ENCODE peak calls at places on chromosomes 4 and X, in five cellular contexts. One of them, this sample, is unnamed.

GRCh38 chrX:31392541-31392940 is 320.7 kb upstream of the FTHL17 start:
- DNase-seq in cardiac fibroblast: no peak
- DNase-seq in CD4-positive, alpha-beta T cell: no peak
- DNase-seq in testis: no peak
- DNase-seq in AG04449: no peak
- DNase-seq in this sample: no peak

GRCh38 chr4:123807187-123807586 is 410.6 kb downstream of the SPRY1 start:
- DNase-seq in cardiac fibroblast: no peak
- DNase-seq in CD4-positive, alpha-beta T cell: no peak
- DNase-seq in testis: no peak
- DNase-seq in AG04449: no peak
- DNase-seq in this sample: no peak

GRCh38 chrX:17082831-17083230 is 136.4 kb downstream of the REPS2 start:
- DNase-seq in cardiac fibroblast: no peak
- DNase-seq in CD4-positive, alpha-beta T cell: no peak
- DNase-seq in testis: no peak
- DNase-seq in AG04449: no peak
- DNase-seq in this sample: peak; percentile 9

GRCh38 chrX:123648028-123648810 is 84.6 kb downstream of the THOC2 start:
- DNase-seq in cardiac fibroblast: peak; percentile 62
- DNase-seq in CD4-positive, alpha-beta T cell: no peak
- DNase-seq in testis: peak; percentile 14
- DNase-seq in AG04449: peak; percentile 9
- DNase-seq in this sample: no peak

GRCh38 chr4:122865421-122865820 is 38.8 kb downstream of the FGF2 start:
- DNase-seq in cardiac fibroblast: peak; percentile 37
- DNase-seq in CD4-positive, alpha-beta T cell: no peak
- DNase-seq in testis: no peak
- DNase-seq in AG04449: no peak
- DNase-seq in this sample: peak; percentile 16

GRCh38 chrX:20664774-20665173 is 398.1 kb upstream of the RPS6KA3 start:
- DNase-seq in cardiac fibroblast: no peak
- DNase-seq in CD4-positive, alpha-beta T cell: no peak
- DNase-seq in testis: no peak
- DNase-seq in AG04449: no peak
- DNase-seq in this sample: no peak

GRCh38 chrX:48478806-48479205 is 2.8 kb downstream of the FTSJ1 start:
- DNase-seq in cardiac fibroblast: no peak
- DNase-seq in CD4-positive, alpha-beta T cell: no peak
- DNase-seq in testis: no peak
- DNase-seq in AG04449: no peak
- DNase-seq in this sample: no peak

GRCh38 chr4:82268050-82268825 is 105.6 kb downstream of the HNRNPD start:
- DNase-seq in cardiac fibroblast: peak; percentile 70
- DNase-seq in CD4-positive, alpha-beta T cell: peak; percentile 31
- DNase-seq in testis: peak; percentile 76
- DNase-seq in AG04449: no peak
- DNase-seq in this sample: peak; percentile 77

GRCh38 chrX:154431321-154431720 is 2.8 kb downstream of the ATP6AP1 start:
- DNase-seq in cardiac fibroblast: no peak
- DNase-seq in CD4-positive, alpha-beta T cell: no peak
- DNase-seq in testis: no peak
- DNase-seq in AG04449: no peak
- DNase-seq in this sample: no peak

GRCh38 chr4:101037938-101038413 is 309.4 kb downstream of the PPP3CA start:
- DNase-seq in cardiac fibroblast: peak; percentile 15
- DNase-seq in CD4-positive, alpha-beta T cell: no peak
- DNase-seq in testis: no peak
- DNase-seq in AG04449: no peak
- DNase-seq in this sample: no peak

GRCh38 chr4:113878718-113879117 is 100.7 kb downstream of the ARSJ start:
- DNase-seq in cardiac fibroblast: peak; percentile 15
- DNase-seq in CD4-positive, alpha-beta T cell: no peak
- DNase-seq in testis: no peak
- DNase-seq in AG04449: no peak
- DNase-seq in this sample: peak; percentile 20

GRCh38 chrX:10482708-10483107 is 137.7 kb downstream of the MID1 start:
- DNase-seq in cardiac fibroblast: no peak
- DNase-seq in CD4-positive, alpha-beta T cell: no peak
- DNase-seq in testis: no peak
- DNase-seq in AG04449: no peak
- DNase-seq in this sample: no peak

GRCh38 chrX:22351966-22352365 is 79.3 kb downstream of the CBLL2 start:
- DNase-seq in cardiac fibroblast: no peak
- DNase-seq in CD4-positive, alpha-beta T cell: no peak
- DNase-seq in testis: no peak
- DNase-seq in AG04449: no peak
- DNase-seq in this sample: peak; percentile 32

GRCh38 chrX:7102119-7102518 is 45.4 kb upstream of the STS start:
- DNase-seq in cardiac fibroblast: no peak
- DNase-seq in CD4-positive, alpha-beta T cell: no peak
- DNase-seq in testis: no peak
- DNase-seq in AG04449: no peak
- DNase-seq in this sample: no peak

GRCh38 chr4:88660446-88661294 is 37.0 kb downstream of the NAP1L5 start:
- DNase-seq in cardiac fibroblast: peak; percentile 16
- DNase-seq in CD4-positive, alpha-beta T cell: no peak
- DNase-seq in testis: no peak
- DNase-seq in AG04449: no peak
- DNase-seq in this sample: peak; percentile 68

GRCh38 chr4:105805501-105806120 is 89.7 kb upstream of the NPNT start:
- DNase-seq in cardiac fibroblast: no peak
- DNase-seq in CD4-positive, alpha-beta T cell: no peak
- DNase-seq in testis: no peak
- DNase-seq in AG04449: no peak
- DNase-seq in this sample: peak; percentile 20

GRCh38 chr4:180828455-180829018 is 1414.7 kb upstream of the TENM3 start:
- DNase-seq in cardiac fibroblast: peak; percentile 84
- DNase-seq in CD4-positive, alpha-beta T cell: no peak
- DNase-seq in testis: peak; percentile 65
- DNase-seq in AG04449: peak; percentile 7
- DNase-seq in this sample: no peak

GRCh38 chrX:41118156-41118555 is 32.9 kb downstream of the USP9X start:
- DNase-seq in cardiac fibroblast: no peak
- DNase-seq in CD4-positive, alpha-beta T cell: no peak
- DNase-seq in testis: no peak
- DNase-seq in AG04449: no peak
- DNase-seq in this sample: no peak

GRCh38 chrX:17595456-17596035 is 141.7 kb upstream of the SCML1 start:
- DNase-seq in cardiac fibroblast: no peak
- DNase-seq in CD4-positive, alpha-beta T cell: no peak
- DNase-seq in testis: no peak
- DNase-seq in AG04449: no peak
- DNase-seq in this sample: peak; percentile 50

GRCh38 chr4:185229021-185229818 is 19.8 kb downstream of the SNX25 start:
- DNase-seq in cardiac fibroblast: no peak
- DNase-seq in CD4-positive, alpha-beta T cell: no peak
- DNase-seq in testis: no peak
- DNase-seq in AG04449: no peak
- DNase-seq in this sample: no peak

GRCh38 chr4:680565-680930 is 6.2 kb downstream of the MYL5 start:
- DNase-seq in cardiac fibroblast: no peak
- DNase-seq in CD4-positive, alpha-beta T cell: no peak
- DNase-seq in testis: no peak
- DNase-seq in AG04449: no peak
- DNase-seq in this sample: no peak

GRCh38 chr4:40255722-40256281 is 59.0 kb downstream of the RHOH start:
- DNase-seq in cardiac fibroblast: peak; percentile 91
- DNase-seq in CD4-positive, alpha-beta T cell: no peak
- DNase-seq in testis: no peak
- DNase-seq in AG04449: peak; percentile 90
- DNase-seq in this sample: peak; percentile 96

GRCh38 chrX:38192007-38192625 is 28.6 kb downstream of the SRPX start:
- DNase-seq in cardiac fibroblast: no peak
- DNase-seq in CD4-positive, alpha-beta T cell: no peak
- DNase-seq in testis: peak; percentile 14
- DNase-seq in AG04449: no peak
- DNase-seq in this sample: peak; percentile 40

GRCh38 chr4:124890522-124890921 is 178.0 kb upstream of the ANKRD50 start:
- DNase-seq in cardiac fibroblast: peak; percentile 28
- DNase-seq in CD4-positive, alpha-beta T cell: no peak
- DNase-seq in testis: no peak
- DNase-seq in AG04449: no peak
- DNase-seq in this sample: peak; percentile 33

GRCh38 chr4:568962-569361 is 7.1 kb downstream of the TMEM271 start:
- DNase-seq in cardiac fibroblast: no peak
- DNase-seq in CD4-positive, alpha-beta T cell: no peak
- DNase-seq in testis: no peak
- DNase-seq in AG04449: no peak
- DNase-seq in this sample: no peak

GRCh38 chr4:186820371-186820990 is 96.8 kb upstream of the FAT1 start:
- DNase-seq in cardiac fibroblast: peak; percentile 67
- DNase-seq in CD4-positive, alpha-beta T cell: no peak
- DNase-seq in testis: peak; percentile 34
- DNase-seq in AG04449: no peak
- DNase-seq in this sample: no peak

GRCh38 chr4:55768291-55768690 is 51.3 kb upstream of the EXOC1L start:
- DNase-seq in cardiac fibroblast: peak; percentile 96
- DNase-seq in CD4-positive, alpha-beta T cell: no peak
- DNase-seq in testis: no peak
- DNase-seq in AG04449: peak; percentile 62
- DNase-seq in this sample: peak; percentile 44

GRCh38 chrX:22095306-22095705 is 63.2 kb downstream of the PHEX start:
- DNase-seq in cardiac fibroblast: peak; percentile 61
- DNase-seq in CD4-positive, alpha-beta T cell: no peak
- DNase-seq in testis: peak; percentile 21
- DNase-seq in AG04449: no peak
- DNase-seq in this sample: peak; percentile 90

GRCh38 chr4:8290701-8290970 is 21.1 kb downstream of the HTRA3 start:
- DNase-seq in cardiac fibroblast: no peak
- DNase-seq in CD4-positive, alpha-beta T cell: no peak
- DNase-seq in testis: no peak
- DNase-seq in AG04449: no peak
- DNase-seq in this sample: no peak

GRCh38 chr4:16852644-16853043 is 45.8 kb downstream of the LDB2 start:
- DNase-seq in cardiac fibroblast: no peak
- DNase-seq in CD4-positive, alpha-beta T cell: no peak
- DNase-seq in testis: no peak
- DNase-seq in AG04449: no peak
- DNase-seq in this sample: no peak

GRCh38 chr4:99685234-99685633 is 27.6 kb upstream of the C4orf54 start:
- DNase-seq in cardiac fibroblast: no peak
- DNase-seq in CD4-positive, alpha-beta T cell: no peak
- DNase-seq in testis: no peak
- DNase-seq in AG04449: no peak
- DNase-seq in this sample: no peak

GRCh38 chrX:44935640-44936039 is 62.7 kb downstream of the KDM6A start:
- DNase-seq in cardiac fibroblast: no peak
- DNase-seq in CD4-positive, alpha-beta T cell: no peak
- DNase-seq in testis: no peak
- DNase-seq in AG04449: no peak
- DNase-seq in this sample: no peak
- TF ChIP-seq CTCF in cardiac fibroblast: no peak
- TF ChIP-seq CTCF in CD4-positive, alpha-beta T cell: no peak
- TF ChIP-seq CTCF in testis: no peak
- TF ChIP-seq CTCF in AG04449: no peak
- TF ChIP-seq CTCF in this sample: no peak

GRCh38 chrX:129561453-129561852 is 21.4 kb downstream of the OCRL start:
- DNase-seq in cardiac fibroblast: no peak
- DNase-seq in CD4-positive, alpha-beta T cell: no peak
- DNase-seq in testis: no peak
- DNase-seq in AG04449: no peak
- DNase-seq in this sample: no peak

GRCh38 chrX:129557844-129558243 is 17.8 kb downstream of the OCRL start:
- DNase-seq in cardiac fibroblast: peak; percentile 43
- DNase-seq in CD4-positive, alpha-beta T cell: no peak
- DNase-seq in testis: no peak
- DNase-seq in AG04449: no peak
- DNase-seq in this sample: no peak

GRCh38 chrX:129565046-129565649 is 25.1 kb downstream of the OCRL start:
- DNase-seq in cardiac fibroblast: peak; percentile 62
- DNase-seq in CD4-positive, alpha-beta T cell: no peak
- DNase-seq in testis: peak; percentile 16
- DNase-seq in AG04449: no peak
- DNase-seq in this sample: peak; percentile 37

GRCh38 chrX:129556806-129557315 is 16.8 kb downstream of the OCRL start:
- DNase-seq in cardiac fibroblast: no peak
- DNase-seq in CD4-positive, alpha-beta T cell: no peak
- DNase-seq in testis: no peak
- DNase-seq in AG04449: no peak
- DNase-seq in this sample: no peak

GRCh38 chrX:129559800-129560199 is 19.7 kb downstream of the OCRL start:
- DNase-seq in cardiac fibroblast: no peak
- DNase-seq in CD4-positive, alpha-beta T cell: no peak
- DNase-seq in testis: no peak
- DNase-seq in AG04449: no peak
- DNase-seq in this sample: no peak
- TF ChIP-seq CTCF in cardiac fibroblast: no peak
- TF ChIP-seq CTCF in CD4-positive, alpha-beta T cell: no peak
- TF ChIP-seq CTCF in testis: no peak
- TF ChIP-seq CTCF in AG04449: no peak
- TF ChIP-seq CTCF in this sample: no peak

GRCh38 chr4:86657910-86658309 is 63.8 kb downstream of the PTPN13 start:
- DNase-seq in cardiac fibroblast: no peak
- DNase-seq in CD4-positive, alpha-beta T cell: no peak
- DNase-seq in testis: no peak
- DNase-seq in AG04449: no peak
- DNase-seq in this sample: no peak

GRCh38 chr4:86652332-86652932 is 58.3 kb downstream of the PTPN13 start:
- DNase-seq in cardiac fibroblast: no peak
- DNase-seq in CD4-positive, alpha-beta T cell: no peak
- DNase-seq in testis: no peak
- DNase-seq in AG04449: no peak
- DNase-seq in this sample: no peak

GRCh38 chr4:86657382-86657781 is 63.3 kb downstream of the PTPN13 start:
- DNase-seq in cardiac fibroblast: no peak
- DNase-seq in CD4-positive, alpha-beta T cell: no peak
- DNase-seq in testis: no peak
- DNase-seq in AG04449: no peak
- DNase-seq in this sample: no peak

DNA sequence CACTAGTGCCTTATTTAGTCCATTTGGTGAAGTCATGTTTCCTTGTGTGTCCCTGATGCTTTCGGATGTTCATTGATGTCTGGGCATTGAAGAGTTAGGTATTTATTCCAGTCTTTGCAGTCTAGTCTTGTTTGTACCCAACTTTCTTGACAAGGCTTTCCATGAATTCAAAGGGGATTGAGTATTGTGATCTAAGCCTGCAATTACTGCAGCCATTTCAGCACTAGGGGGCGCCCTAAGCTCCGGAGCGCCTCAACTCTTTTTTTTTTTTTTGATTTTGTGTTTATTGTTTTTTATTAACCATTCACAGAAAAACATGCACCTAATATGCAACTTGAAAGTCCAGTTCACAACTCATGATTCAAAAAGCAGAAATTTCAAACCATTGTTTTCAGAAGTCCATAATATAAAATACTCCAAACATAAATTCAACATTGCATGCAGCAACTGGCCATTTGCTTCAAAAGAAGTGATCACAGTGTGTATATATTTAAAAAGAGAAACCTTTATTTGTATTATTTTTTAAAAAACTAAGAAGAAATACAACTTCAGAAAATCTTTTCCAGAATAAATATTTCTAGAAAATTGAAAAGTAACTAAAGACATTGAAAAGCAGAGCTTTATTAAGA is 59.2 kb downstream of the PTPN13 start:
- DNase-seq in cardiac fibroblast: no peak
- DNase-seq in CD4-positive, alpha-beta T cell: no peak
- DNase-seq in testis: no peak
- DNase-seq in AG04449: no peak
- DNase-seq in this sample: no peak
- TF ChIP-seq CTCF in cardiac fibroblast: peak; percentile 54
- TF ChIP-seq CTCF in CD4-positive, alpha-beta T cell: no peak
- TF ChIP-seq CTCF in testis: peak; percentile 42
- TF ChIP-seq CTCF in AG04449: no peak
- TF ChIP-seq CTCF in this sample: peak; percentile 18

GRCh38 chr4:116878280-116878679 is 207.1 kb downstream of the TRAM1L1 start:
- DNase-seq in cardiac fibroblast: no peak
- DNase-seq in CD4-positive, alpha-beta T cell: no peak
- DNase-seq in testis: no peak
- DNase-seq in AG04449: no peak
- DNase-seq in this sample: no peak
- TF ChIP-seq CTCF in cardiac fibroblast: no peak
- TF ChIP-seq CTCF in CD4-positive, alpha-beta T cell: no peak
- TF ChIP-seq CTCF in testis: no peak
- TF ChIP-seq CTCF in AG04449: no peak
- TF ChIP-seq CTCF in this sample: no peak

This sample was measured in foreskin fibroblast.